ENCODE peak calls at places on chromosomes 12 and 14, in eight cellular contexts. P is astrocyte of the cerebellum, E is GM20000, Q is upper lobe of right lung, W is neural progenitor cell, Z is mesothelial cell of epicardium, J is cardiac fibroblast, H is PC-9. D is an unnamed sample.

GRCh38 chr14:59507063-59507751 is 22.9 kb downstream of the JKAMP start:
- DNase-seq in P (peak; percentile 19), E (peak; percentile 43), Q (no peak), W (peak; percentile 79), Z (peak; percentile 60), J (peak; percentile 68), H (peak; percentile 39), D (no peak)

GRCh38 chr12:124457287-124458219 is 109.9 kb downstream of the NCOR2 start:
- DNase-seq in P (no peak), E (peak; percentile 83), Q (peak; percentile 83), W (no peak), Z (no peak), J (peak; percentile 45), H (peak; percentile 43), D (peak; percentile 60)

GRCh38 chr14:100096656-100097055 is 31.4 kb downstream of the EVL start:
- DNase-seq in P (peak; percentile 53), E (no peak), Q (no peak), W (no peak), Z (no peak), J (peak; percentile 71), H (no peak), D (no peak)

GRCh38 chr14:94673071-94673470 is 60.9 kb downstream of the SERPINA3 start:
- DNase-seq in P (no peak), E (no peak), Q (peak; percentile 13), W (no peak), Z (peak; percentile 13), J (no peak), H (no peak), D (no peak)

GRCh38 chr12:4238577-4238976 is 35.0 kb upstream of the CCND2 start:
- DNase-seq in P (no peak), E (no peak), Q (no peak), W (no peak), Z (no peak), J (no peak), H (no peak), D (no peak)

GRCh38 chr12:12582895-12583303 is 20.2 kb upstream of the DUSP16 start:
- DNase-seq in P (no peak), E (peak; percentile 77), Q (no peak), W (no peak), Z (no peak), J (peak; percentile 72), H (peak; percentile 60), D (no peak)

GRCh38 chr12:105547786-105548185 is 217.3 kb downstream of the C12orf75 start:
- DNase-seq in P (no peak), E (no peak), Q (no peak), W (no peak), Z (no peak), J (no peak), H (peak; percentile 10), D (no peak)

GRCh38 chr14:96191355-96191754 is 13.3 kb upstream of the BDKRB2 start:
- DNase-seq in P (no peak), E (no peak), Q (no peak), W (no peak), Z (no peak), J (no peak), H (no peak), D (no peak)

GRCh38 chr12:80175307-80175930 is 76.1 kb downstream of the OTOGL start:
- DNase-seq in P (no peak), E (no peak), Q (no peak), W (no peak), Z (no peak), J (peak; percentile 37), H (peak; percentile 8), D (no peak)

GRCh38 chr12:58443981-58444371 is 476.3 kb downstream of the LRIG3 start:
- DNase-seq in P (peak; percentile 27), E (no peak), Q (no peak), W (no peak), Z (no peak), J (peak; percentile 47), H (no peak), D (no peak)

GRCh38 chr12:131592972-131593371 is 117.9 kb upstream of the SFSWAP start:
- DNase-seq in P (no peak), E (peak; percentile 87), Q (no peak), W (no peak), Z (no peak), J (no peak), H (no peak), D (no peak)

GRCh38 chr12:91989143-91989542 is 156.5 kb downstream of the BTG1 start:
- DNase-seq in P (no peak), E (no peak), Q (no peak), W (no peak), Z (no peak), J (no peak), H (no peak), D (no peak)

GRCh38 chr12:95074766-95075165 is 1.3 kb upstream of the NR2C1 start:
- DNase-seq in P (peak; percentile 79), E (no peak), Q (no peak), W (no peak), Z (no peak), J (no peak), H (no peak), D (no peak)

GRCh38 chr12:62726471-62726980 is 208.4 kb downstream of the PPM1H start:
- DNase-seq in P (no peak), E (no peak), Q (no peak), W (no peak), Z (no peak), J (peak; percentile 50), H (no peak), D (no peak)

DNA sequence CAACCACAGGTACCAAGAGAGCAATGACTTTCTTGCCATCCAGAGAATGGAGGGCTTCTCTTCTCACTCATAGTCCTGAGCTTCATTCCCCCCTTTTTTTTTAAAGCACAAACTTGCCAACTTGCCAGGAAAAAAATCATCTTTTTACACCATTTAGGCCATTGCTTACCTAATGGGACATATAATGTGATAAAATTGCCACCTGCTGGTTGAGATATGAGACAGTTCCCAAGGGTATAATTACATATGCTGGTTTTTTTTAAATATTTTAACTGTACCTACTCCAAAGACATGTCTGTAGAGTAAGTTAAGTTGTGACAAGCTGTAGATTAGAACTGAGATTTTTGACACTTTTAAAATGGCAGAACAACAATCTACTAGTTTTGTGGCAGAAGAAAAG is 519.1 kb upstream of the SEL1L start:
- DNase-seq in P (no peak), E (no peak), Q (no peak), W (no peak), Z (no peak), J (no peak), H (no peak), D (no peak)
- TF ChIP-seq CTCF in P (no peak), E (no peak), Q (no peak), W (no peak), Z (no peak), J (no peak), H (no peak), D (no peak)

GRCh38 chr12:6851153-6851920 is at the start of gene CDCA3:
- DNase-seq in P (peak; percentile 96), E (peak; percentile 99), Q (peak; percentile 94), W (peak; percentile 99), Z (peak; percentile 94), J (peak; percentile 99), H (peak; percentile 97), D (peak; percentile 76)

GRCh38 chr12:6852651-6853354 is 853 bp downstream of the USP5 start:
- DNase-seq in P (no peak), E (no peak), Q (no peak), W (peak; percentile 64), Z (peak; percentile 51), J (peak; percentile 76), H (peak; percentile 88), D (no peak)

GRCh38 chr12:6853626-6854025 is 1.7 kb downstream of the USP5 start:
- DNase-seq in P (no peak), E (no peak), Q (no peak), W (no peak), Z (no peak), J (no peak), H (no peak), D (no peak)

GRCh38 chr12:6850796-6851152 is 312 bp downstream of the CDCA3 start:
- DNase-seq in P (no peak), E (no peak), Q (no peak), W (no peak), Z (no peak), J (no peak), H (no peak), D (no peak)

GRCh38 chr12:6851921-6852650 is at the start of gene USP5:
- DNase-seq in P (peak; percentile 100), E (peak; percentile 93), Q (peak; percentile 100), W (peak; percentile 100), Z (peak; percentile 95), J (peak; percentile 100), H (peak; percentile 100), D (peak; percentile 91)
- TF ChIP-seq CTCF in P (no peak), E (no peak), Q (no peak), W (no peak), Z (no peak), J (no peak), H (no peak), D (no peak)

GRCh38 chr12:53062977-53063707 is 13.3 kb downstream of the TNS2 start:
- DNase-seq in P (no peak), E (no peak), Q (peak; percentile 64), W (no peak), Z (no peak), J (no peak), H (no peak), D (no peak)

GRCh38 chr12:53062011-53062961 is 12.4 kb downstream of the TNS2 start:
- DNase-seq in P (no peak), E (no peak), Q (peak; percentile 61), W (no peak), Z (no peak), J (no peak), H (no peak), D (no peak)

GRCh38 chr12:53060721-53061276 is 10.9 kb downstream of the TNS2 start:
- DNase-seq in P (no peak), E (no peak), Q (peak; percentile 78), W (no peak), Z (no peak), J (no peak), H (no peak), D (no peak)

GRCh38 chr12:53060064-53060720 is 10.3 kb downstream of the TNS2 start:
- DNase-seq in P (no peak), E (no peak), Q (no peak), W (no peak), Z (no peak), J (no peak), H (no peak), D (no peak)

DNA sequence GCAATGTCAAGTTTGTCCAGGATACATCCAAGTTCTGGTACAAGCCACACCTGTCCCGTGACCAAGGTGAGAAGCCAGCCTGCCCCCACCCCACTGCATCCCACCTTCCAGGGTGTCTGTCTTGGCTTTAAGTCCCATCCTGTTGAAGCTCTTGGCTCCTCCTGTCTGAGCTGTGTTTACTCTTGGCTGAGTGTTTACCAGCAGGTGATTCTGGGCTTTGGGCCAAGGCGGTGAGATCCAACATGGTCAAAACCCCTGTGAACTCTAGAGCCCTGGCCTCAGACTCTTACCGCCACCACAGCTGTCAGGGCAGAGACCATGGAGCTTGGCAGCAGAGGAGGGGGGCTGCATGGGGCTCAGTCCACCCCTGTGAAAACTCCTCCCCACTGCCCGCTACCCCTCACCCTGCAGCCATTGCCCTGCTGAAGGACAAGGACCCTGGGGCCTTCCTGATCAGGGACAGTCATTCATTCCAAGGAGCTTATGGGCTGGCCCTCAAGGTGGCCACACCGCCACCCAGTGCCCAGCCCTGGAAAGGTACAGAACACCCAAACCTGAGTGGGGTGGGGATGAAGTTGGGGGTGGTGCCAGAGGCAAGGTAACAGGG is 11.6 kb downstream of the TNS2 start:
- DNase-seq in P (no peak), E (no peak), Q (peak; percentile 88), W (peak; percentile 48), Z (peak; percentile 28), J (no peak), H (peak; percentile 81), D (no peak)
- TF ChIP-seq CTCF in P (peak; percentile 7), E (no peak), Q (no peak), W (peak; percentile 45), Z (no peak), J (peak; percentile 15), H (peak; percentile 70), D (no peak)

GRCh38 chr14:68789798-68790655 is 2.8 kb downstream of the ZFP36L1 start:
- DNase-seq in P (no peak), E (no peak), Q (peak; percentile 71), W (peak; percentile 26), Z (no peak), J (peak; percentile 46), H (peak; percentile 44), D (no peak)
- TF ChIP-seq CTCF in P (no peak), E (no peak), Q (peak; percentile 3), W (no peak), Z (no peak), J (no peak), H (no peak), D (no peak)

D was measured in activated B cell treated with CpG ODN at 0.5 μM for 24 hours.